ENCODE peak calls at places on chromosomes 3 and 15, in eight cellular contexts. L is thyroid gland, Y is right lobe of liver, N is HL-60, U is lung, G is gastrocnemius medialis, K is brain microvascular endothelial cell, B is sigmoid colon. T is an unnamed sample.

GRCh38 chr3:66450389-66451022 is 50.3 kb downstream of the LRIG1 start:
- DNase-seq in L (peak), Y (peak), N (no peak), U (peak), G (peak), K (no peak), B (peak), T (peak)

GRCh38 chr3:97949110-97949485 is 23.1 kb downstream of the RIOX2 start:
- DNase-seq in L (no peak), Y (no peak), N (no peak), U (no peak), G (no peak), K (no peak), B (no peak), T (no peak)

GRCh38 chr3:50246517-50246954 is 10.5 kb downstream of the GNAI2 start:
- DNase-seq in L (no peak), Y (no peak), N (no peak), U (no peak), G (no peak), K (peak), B (no peak), T (no peak)

GRCh38 chr15:91915576-91915975 is 62.1 kb downstream of the SLCO3A1 start:
- DNase-seq in L (no peak), Y (no peak), N (no peak), U (no peak), G (no peak), K (no peak), B (no peak), T (no peak)

GRCh38 chr3:112358311-112358780 is 25.4 kb downstream of the CD200 start:
- DNase-seq in L (no peak), Y (no peak), N (no peak), U (no peak), G (no peak), K (no peak), B (no peak), T (no peak)

GRCh38 chr3:4752201-4753072 is 226.8 kb upstream of the BHLHE40 start:
- DNase-seq in L (no peak), Y (no peak), N (peak), U (no peak), G (no peak), K (no peak), B (no peak), T (peak)

GRCh38 chr15:52445954-52446353 is 82.7 kb downstream of the MYO5A start:
- DNase-seq in L (no peak), Y (no peak), N (no peak), U (no peak), G (no peak), K (no peak), B (no peak), T (no peak)

GRCh38 chr3:144586382-144586781 is 614.8 kb downstream of the DIPK2A start:
- DNase-seq in L (no peak), Y (no peak), N (peak), U (no peak), G (no peak), K (peak), B (no peak), T (no peak)

GRCh38 chr3:126522363-126522788 is 1.6 kb upstream of the CHST13 start:
- DNase-seq in L (peak), Y (peak), N (no peak), U (peak), G (no peak), K (peak), B (peak), T (peak)

GRCh38 chr15:68304611-68305337 is 27.2 kb downstream of the FEM1B start:
- DNase-seq in L (no peak), Y (peak), N (no peak), U (peak), G (no peak), K (no peak), B (no peak), T (peak)

GRCh38 chr3:182962162-182962561 is 18.2 kb downstream of the DCUN1D1 start:
- DNase-seq in L (no peak), Y (peak), N (no peak), U (no peak), G (peak), K (no peak), B (no peak), T (peak)

DNA sequence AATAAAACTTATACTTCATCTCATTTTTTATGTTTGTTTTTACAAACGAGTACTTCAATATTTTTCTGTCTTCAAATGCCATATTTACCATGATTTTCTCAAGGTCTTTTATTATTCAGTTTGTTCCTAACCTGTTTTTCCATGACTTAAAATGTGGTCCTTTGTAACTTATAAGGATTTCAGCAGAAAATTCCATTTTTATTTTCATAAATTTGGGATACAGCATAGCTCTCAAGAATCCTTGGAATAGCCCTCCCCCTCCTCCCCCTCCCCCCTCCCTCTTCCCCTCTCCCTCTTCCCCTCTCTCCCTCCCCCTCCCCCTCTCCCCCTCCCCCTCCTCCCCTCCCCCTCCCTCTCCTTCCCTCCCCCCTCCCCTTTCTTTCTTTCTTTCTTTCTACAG is 14.9 kb upstream of the STX19 start:
- DNase-seq in L (no peak), Y (no peak), N (no peak), U (no peak), G (no peak), K (no peak), B (no peak), T (no peak)
- H3K4me3 ChIP-seq in L (no peak), Y (no peak), N (no peak), U (no peak), G (no peak), K (no peak), B (no peak), T (no peak)

GRCh38 chr3:136862611-136862951 is 573 bp downstream of the NCK1 start:
- DNase-seq in L (peak), Y (peak), N (peak), U (peak), G (peak), K (peak), B (peak), T (peak)

GRCh38 chr3:136858381-136858780 is 3.6 kb upstream of the NCK1 start:
- DNase-seq in L (no peak), Y (no peak), N (no peak), U (no peak), G (no peak), K (no peak), B (no peak), T (no peak)

GRCh38 chr3:136860541-136860940 is 1.5 kb upstream of the NCK1 start:
- DNase-seq in L (no peak), Y (no peak), N (no peak), U (no peak), G (no peak), K (no peak), B (no peak), T (no peak)

GRCh38 chr3:136862953-136863352 is 945 bp downstream of the NCK1 start:
- DNase-seq in L (no peak), Y (no peak), N (peak), U (no peak), G (no peak), K (no peak), B (no peak), T (no peak)

GRCh38 chr3:136861890-136862610 is at the start of gene NCK1:
- DNase-seq in L (peak), Y (peak), N (peak), U (peak), G (peak), K (peak), B (peak), T (peak)
- TF ChIP-seq CTCF in L (peak), Y (no peak), N (no peak), U (no peak), G (peak), K (no peak), B (no peak), T (no peak)

DNA sequence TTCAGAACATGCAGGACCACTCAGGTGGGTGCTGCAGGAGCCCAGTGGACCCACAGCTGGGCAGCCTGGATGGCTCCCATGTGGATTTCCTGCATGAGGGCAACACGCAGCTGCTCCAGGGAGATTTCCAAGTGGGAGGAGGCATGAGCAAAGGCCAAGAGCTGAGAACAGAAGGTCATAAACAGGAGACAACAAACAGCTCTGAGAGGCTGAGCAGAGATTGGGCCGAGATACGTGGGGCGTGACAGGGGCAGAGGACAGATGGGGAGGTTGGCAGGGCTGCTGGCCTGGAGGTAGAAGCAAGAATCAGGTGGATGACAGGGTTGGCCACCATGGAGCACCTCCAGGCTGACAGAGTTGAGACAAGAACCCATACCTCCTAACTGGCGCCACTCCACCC is 2.9 kb downstream of the PHGR1 start:
- DNase-seq in L (no peak), Y (peak), N (no peak), U (no peak), G (peak), K (no peak), B (peak), T (no peak)
- H3K27ac ChIP-seq in L (no peak), Y (peak), N (no peak), U (no peak), G (peak), K (no peak), B (no peak), T (no peak)

DNA sequence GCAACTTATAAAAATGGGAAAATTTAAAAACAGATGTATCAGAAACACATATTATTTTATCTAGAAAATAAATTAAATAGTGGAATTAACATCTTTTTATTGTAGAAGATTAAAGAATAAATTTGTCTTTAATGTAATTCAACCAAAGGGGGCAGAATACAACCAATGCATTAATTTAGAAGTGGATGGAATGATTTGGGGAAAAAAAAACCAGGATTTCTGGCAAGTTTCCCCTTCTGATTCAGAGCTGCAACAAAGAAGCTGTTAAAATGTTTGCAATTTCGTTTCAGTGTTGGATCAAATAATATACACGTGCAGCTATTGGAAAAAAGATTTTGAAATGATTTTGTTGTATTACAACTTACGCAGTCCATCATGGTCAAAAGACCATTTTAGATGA is 71.6 kb upstream of the ZNF280D start:
- DNase-seq in L (no peak), Y (no peak), N (no peak), U (no peak), G (no peak), K (no peak), B (no peak), T (no peak)
- H3K4me3 ChIP-seq in L (no peak), Y (no peak), N (no peak), U (no peak), G (no peak), K (no peak), B (no peak), T (no peak)

GRCh38 chr3:20668411-20668810 is 482.4 kb upstream of the SGO1 start:
- DNase-seq in L (no peak), Y (no peak), N (no peak), U (no peak), G (no peak), K (peak), B (no peak), T (no peak)
- TF ChIP-seq CTCF in L (no peak), Y (no peak), N (no peak), U (no peak), G (no peak), K (peak), B (no peak), T (no peak)